ENCODE peak calls at places on chromosome 10, in four cellular contexts. C, Y, N and I are unnamed samples.

GRCh38 chr10:75593690-75594556 is 162.5 kb downstream of the LRMDA start:
- DNase-seq in N (no peak), C (no peak), Y (no peak), I (no peak)

GRCh38 chr10:78664929-78665525 is 403.7 kb upstream of the ZMIZ1 start:
- DNase-seq in Y (no peak), N (no peak), C (no peak), I (no peak)

GRCh38 chr10:122341141-122341810 is 33.2 kb upstream of the PLEKHA1 start:
- DNase-seq in C (no peak), Y (no peak), N (no peak), I (no peak)

GRCh38 chr10:58952747-58953466 is 223.5 kb upstream of the PHYHIPL start:
- DNase-seq in Y (peak; percentile 53), N (peak; percentile 19), C (peak; percentile 20), I (peak; percentile 36)

GRCh38 chr10:15796098-15796759 is 64.1 kb downstream of the MINDY3 start:
- DNase-seq in C (no peak), Y (no peak), N (no peak), I (no peak)

GRCh38 chr10:121525276-121526039 is 72.8 kb downstream of the FGFR2 start:
- DNase-seq in Y (no peak), C (no peak), N (no peak), I (no peak)

GRCh38 chr10:87060280-87060928 is 34.2 kb downstream of the GLUD1 start:
- DNase-seq in N (no peak), C (no peak), Y (peak; percentile 16), I (no peak)

GRCh38 chr10:29689001-29689400 is 54.2 kb upstream of the SVIL start:
- DNase-seq in Y (peak; percentile 21), N (no peak), C (no peak), I (no peak)

GRCh38 chr10:29055091-29055490 is 233.8 kb upstream of the LYZL1 start:
- DNase-seq in C (no peak), Y (no peak), N (no peak), I (no peak)

GRCh38 chr10:84008878-84009277 is 130.4 kb upstream of the GHITM start:
- DNase-seq in C (peak; percentile 6), Y (no peak), N (no peak), I (peak; percentile 42)

GRCh38 chr10:64574371-64574770 is 1053.2 kb downstream of the REEP3 start:
- DNase-seq in N (no peak), Y (no peak), C (no peak), I (peak; percentile 67)

GRCh38 chr10:68628576-68629127 is 68.5 kb downstream of the TET1 start:
- DNase-seq in C (no peak), Y (no peak), N (no peak), I (no peak)

GRCh38 chr10:103715430-103715829 is 139.9 kb downstream of the SH3PXD2A start:
- DNase-seq in C (no peak), N (no peak), Y (peak; percentile 11), I (no peak)

GRCh38 chr10:4721994-4722753 is 103.8 kb upstream of the AKR1E2 start:
- DNase-seq in N (no peak), C (no peak), Y (no peak), I (no peak)

GRCh38 chr10:93305122-93305521 is 177.0 kb downstream of the MYOF start:
- DNase-seq in Y (no peak), C (no peak), N (no peak), I (no peak)

GRCh38 chr10:68897336-68897741 is 3.8 kb upstream of the DDX50 start:
- DNase-seq in N (no peak), Y (peak; percentile 64), C (peak; percentile 49), I (peak; percentile 64)

GRCh38 chr10:97250952-97251351 is 41.5 kb downstream of the ARHGAP19 start:
- DNase-seq in Y (no peak), N (no peak), C (no peak), I (no peak)

GRCh38 chr10:26714385-26714784 is 16.9 kb downstream of the PDSS1 start:
- DNase-seq in N (no peak), Y (no peak), C (no peak), I (no peak)

GRCh38 chr10:70267161-70267933 is 16.5 kb downstream of the NPFFR1 start:
- DNase-seq in C (peak; percentile 73), Y (no peak), N (no peak), I (no peak)

GRCh38 chr10:122519873-122520272 is 40.7 kb upstream of the DMBT1 start:
- DNase-seq in Y (no peak), C (no peak), N (no peak), I (no peak)

GRCh38 chr10:43693602-43694001 is 44.9 kb upstream of the ZNF32 start:
- DNase-seq in C (no peak), N (no peak), Y (no peak), I (no peak)

GRCh38 chr10:7408003-7408493 is 2.8 kb downstream of the SFMBT2 start:
- DNase-seq in Y (no peak), C (no peak), N (no peak), I (no peak)

GRCh38 chr10:97336942-97337719 is 2.6 kb upstream of the FRAT2 start:
- DNase-seq in Y (no peak), C (no peak), N (no peak), I (no peak)

GRCh38 chr10:111491154-111491553 is 414.3 kb downstream of the ADRA2A start:
- DNase-seq in Y (no peak), N (no peak), C (no peak), I (no peak)
- H3K9me3 ChIP-seq in Y (peaks cover 46% of the 10 kb centered on the region), N (peaks cover 2% of the 10 kb centered on the region), C (peaks cover 13% of the 10 kb centered on the region), I (no peaks in the 10 kb centered on the region)

GRCh38 chr10:32415361-32415760 is 30.6 kb upstream of the CCDC7 start:
- DNase-seq in Y (no peak), N (no peak), C (no peak), I (peak; percentile 38)

GRCh38 chr10:32413513-32413912 is 32.4 kb upstream of the CCDC7 start:
- DNase-seq in N (no peak), Y (no peak), C (peak; percentile 25), I (no peak)

GRCh38 chr10:32419615-32420014 is 26.3 kb upstream of the CCDC7 start:
- DNase-seq in Y (no peak), C (no peak), N (no peak), I (no peak)

GRCh38 chr10:32418572-32418971 is 27.4 kb upstream of the CCDC7 start:
- DNase-seq in Y (no peak), N (no peak), C (no peak), I (no peak)

GRCh38 chr10:32417906-32418547 is 27.9 kb upstream of the CCDC7 start:
- DNase-seq in C (no peak), N (no peak), Y (no peak), I (no peak)
- TF ChIP-seq PBX3 in C (no peak), N (no peak), Y (no peak), I (no peak)

DNA sequence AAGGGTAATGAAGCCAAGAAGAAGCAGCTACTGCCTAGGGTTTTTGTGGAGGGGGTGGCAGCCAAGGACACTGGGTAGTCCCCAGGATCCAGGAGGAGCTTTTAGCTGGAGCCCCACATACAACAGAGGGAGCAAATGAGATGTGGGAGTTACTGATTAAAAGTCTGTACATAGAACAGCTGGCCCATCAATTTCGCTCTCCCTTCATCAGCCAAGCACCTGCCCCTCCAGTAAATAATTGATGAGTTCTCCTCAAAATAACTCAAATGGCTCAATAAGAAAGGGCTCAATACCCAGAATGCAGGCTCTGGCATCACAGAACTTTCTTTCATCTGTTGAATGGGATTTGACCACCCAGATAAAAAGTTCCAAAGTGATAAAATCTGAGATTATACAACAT is 15.2 kb upstream of the WNT8B start:
- DNase-seq in N (no peak), Y (no peak), C (no peak), I (no peak)
- H3K9me3 ChIP-seq in N (no peaks in the 10 kb centered on the region), Y (no peaks in the 10 kb centered on the region), C (no peaks in the 10 kb centered on the region), I (no peaks in the 10 kb centered on the region)

DNA sequence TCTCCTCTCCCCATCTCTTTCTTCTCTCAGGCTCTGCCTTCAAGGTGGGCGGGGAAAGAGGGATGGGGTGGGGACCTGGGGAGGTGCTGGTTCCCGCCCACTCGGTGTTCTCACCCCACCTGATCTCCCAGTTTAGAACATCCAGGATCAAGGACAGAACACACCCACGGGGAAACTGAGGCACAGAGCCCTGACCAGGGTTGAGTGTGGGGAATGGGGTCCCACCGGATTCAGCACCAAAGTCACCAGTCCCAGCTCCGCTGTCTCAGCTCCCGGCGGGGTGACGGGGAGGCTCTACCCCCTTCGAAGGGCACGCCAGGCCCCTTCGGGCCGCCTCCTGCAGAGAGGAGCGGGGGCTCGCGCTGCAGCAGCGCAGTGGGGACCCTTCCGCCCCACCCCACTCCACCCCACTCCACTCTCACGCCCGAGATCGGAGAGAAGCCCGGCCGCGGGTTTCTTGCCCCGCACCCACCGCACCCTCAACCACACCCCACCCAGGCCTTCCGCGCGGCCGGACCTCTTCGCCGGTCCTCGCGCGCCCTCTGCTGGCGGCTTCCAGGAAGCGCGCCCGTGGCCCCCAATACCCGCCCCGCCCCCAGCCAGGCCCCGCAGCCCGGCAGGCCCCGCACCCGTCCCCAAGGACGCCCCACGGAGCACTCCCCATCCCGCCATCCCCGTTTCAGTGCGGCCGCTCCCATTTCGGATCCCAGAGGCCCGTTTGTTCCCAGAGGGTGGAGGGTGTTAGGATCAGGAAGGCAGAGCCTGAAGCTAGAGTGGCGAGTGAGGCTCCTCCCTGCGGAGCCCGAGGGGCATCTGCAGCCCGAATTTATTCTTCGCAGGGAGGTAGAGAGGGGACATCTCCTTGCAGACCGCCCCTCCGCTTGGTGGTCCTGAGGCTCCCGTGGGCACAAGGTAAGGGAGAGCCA is 18.0 kb downstream of the POLL start:
- DNase-seq in N (peak; percentile 19), C (peak; percentile 88), Y (peak; percentile 20), I (peak; percentile 98)
- TF ChIP-seq PBX3 in N (no peak), C (peak; percentile 37), Y (no peak), I (no peak)

GRCh38 chr10:128474571-128474970 is 348.3 kb upstream of the MKI67 start:
- DNase-seq in N (no peak), C (no peak), Y (no peak), I (no peak)
- H3K9me3 ChIP-seq in N (no peaks in the 10 kb centered on the region), C (no peaks in the 10 kb centered on the region), Y (no peaks in the 10 kb centered on the region), I (no peaks in the 10 kb centered on the region)